ENCODE peak calls at places on chromosomes 13 and 19, in ten cellular contexts. I is NCI-H2081; K is H7; J is GM12891; L is activated CD8-positive, alpha-beta memory T cell treated with anti-CD3 and anti-CD28 coated beads for 4 hours; C is CMK; U is epithelial cell of proximal tubule; Z is OCI-LY7; F is myocyte; N is stimulated activated CD8-positive, alpha-beta memory T cell treated with anti-CD3 and anti-CD28 coated beads, Interleukin-4, amount 100 ng/mL, for 1 hour. Y is an unnamed sample.

GRCh38 chr19:40216777-40217026 is 1.5 kb downstream of the TTC9B start:
- DNase-seq in I (no peak), K (no peak), J (no peak), L (no peak), C (no peak), U (no peak), Z (no peak), F (no peak), N (no peak), Y (no peak)

GRCh38 chr13:43985437-43986051 is 105.8 kb downstream of the LACC1 start:
- DNase-seq in I (no peak), K (no peak), J (no peak), L (no peak), C (no peak), U (no peak), Z (no peak), F (no peak), N (no peak), Y (no peak)

GRCh38 chr13:60690607-60691006 is 293.6 kb downstream of the TDRD3 start:
- DNase-seq in I (no peak), K (no peak), J (no peak), L (no peak), C (no peak), U (no peak), Z (no peak), F (no peak), N (no peak), Y (no peak)

GRCh38 chr13:101869553-101869952 is 417.1 kb downstream of the ITGBL1 start:
- DNase-seq in I (no peak), K (no peak), J (no peak), L (no peak), C (no peak), U (no peak), Z (no peak), F (no peak), N (no peak), Y (no peak)

GRCh38 chr19:4488496-4488895 is 16.4 kb downstream of the HDGFL2 start:
- DNase-seq in I (no peak), K (peak), J (no peak), L (no peak), C (no peak), U (no peak), Z (no peak), F (no peak), N (no peak), Y (no peak)

GRCh38 chr19:16327911-16328823 is 3.5 kb downstream of the KLF2 start:
- DNase-seq in I (no peak), K (peak), J (no peak), L (no peak), C (no peak), U (no peak), Z (peak), F (peak), N (no peak), Y (no peak)

GRCh38 chr13:44140146-44140545 is 233.5 kb upstream of the SERP2 start:
- DNase-seq in I (peak), K (peak), J (no peak), L (no peak), C (no peak), U (no peak), Z (no peak), F (no peak), N (no peak), Y (no peak)

GRCh38 chr13:44867825-44868224 is 121.4 kb downstream of the NUFIP1 start:
- DNase-seq in I (no peak), K (no peak), J (no peak), L (no peak), C (no peak), U (no peak), Z (no peak), F (no peak), N (no peak), Y (no peak)

GRCh38 chr13:29428310-29428991 is 167.0 kb downstream of the SLC7A1 start:
- DNase-seq in I (no peak), K (peak), J (no peak), L (no peak), C (no peak), U (no peak), Z (no peak), F (peak), N (no peak), Y (no peak)

GRCh38 chr13:32984857-32985626 is 31.2 kb upstream of the KL start:
- DNase-seq in I (peak), K (no peak), J (no peak), L (no peak), C (no peak), U (no peak), Z (no peak), F (no peak), N (no peak), Y (no peak)